ENCODE peak calls at places on chromosomes 13 and 19, in four cellular contexts. F is mesothelial cell of epicardium, E is retinal pigment epithelial cell, U is iris pigment epithelial cell. S is an unnamed sample.

GRCh38 chr13:54092686-54093085 is 1064.1 kb downstream of the OLFM4 start:
- DNase-seq in U (no peak), F (no peak), E (no peak), S (no peak)

GRCh38 chr13:100209857-100210580 is 121.1 kb downstream of the PCCA start:
- DNase-seq in F (no peak), U (peak; percentile 73), E (peak; percentile 13), S (no peak)

GRCh38 chr19:22286151-22286810 is at the start of gene ZNF729:
- DNase-seq in U (no peak), F (no peak), E (no peak), S (peak; percentile 39)

GRCh38 chr13:113153810-113154748 is 4.4 kb upstream of the PROZ start:
- DNase-seq in E (no peak), U (peak; percentile 58), F (peak; percentile 75), S (peak; percentile 66)

GRCh38 chr13:37102896-37103295 is 2.6 kb downstream of the CSNK1A1L start:
- DNase-seq in E (no peak), U (peak; percentile 23), F (no peak), S (no peak)

GRCh38 chr19:48490980-48491792 is 20.4 kb downstream of the LMTK3 start:
- DNase-seq in U (no peak), F (no peak), E (no peak), S (no peak)

GRCh38 chr13:32314271-32314967 is 744 bp downstream of the ZAR1L start:
- DNase-seq in F (no peak), E (no peak), U (no peak), S (no peak)

GRCh38 chr19:18294467-18294864 is 13.0 kb upstream of the JUND start:
- DNase-seq in U (no peak), F (no peak), E (no peak), S (no peak)

GRCh38 chr19:2047449-2048103 is 3.5 kb downstream of the MKNK2 start:
- DNase-seq in E (no peak), F (no peak), U (peak; percentile 23), S (no peak)

GRCh38 chr19:10173527-10173926 is 21.2 kb downstream of the DNMT1 start:
- DNase-seq in U (peak; percentile 74), E (no peak), F (no peak), S (no peak)

GRCh38 chr13:45851171-45851889 is at the start of gene SIAH3:
- DNase-seq in F (peak; percentile 50), U (peak; percentile 58), E (no peak), S (peak; percentile 34)

GRCh38 chr19:7668842-7669241 is at the start of gene RETN:
- DNase-seq in E (no peak), F (no peak), U (no peak), S (no peak)

GRCh38 chr13:102195566-102196462 is 206.0 kb downstream of the FGF14 start:
- DNase-seq in U (peak; percentile 51), F (no peak), E (no peak), S (no peak)

GRCh38 chr13:51562011-51562671 is 22.1 kb upstream of the WDFY2 start:
- DNase-seq in F (no peak), E (no peak), U (no peak), S (no peak)

S was measured in D721Med.